ENCODE peak calls at places on chromosomes 3 and 15, in six cellular contexts. W, S, H, Y, K and G are unnamed samples. For H3K27me3, the result is how much of the 10 kb centered on the place peaks cover.

GRCh38 chr3:107855710-107856109 is 235.1 kb downstream of the CD47 start:
- DNase-seq in W (peak), S (no peak), H (no peak), Y (no peak), K (no peak), G (no peak)

GRCh38 chr3:180278583-180279188 is 241.9 kb upstream of the PEX5L start:
- DNase-seq in W (no peak), S (no peak), H (no peak), Y (no peak), K (no peak), G (no peak)

GRCh38 chr3:63051920-63052319 is 176.7 kb upstream of the CADPS start:
- DNase-seq in W (peak), S (no peak), H (no peak), Y (no peak), K (no peak), G (no peak)

GRCh38 chr15:92305342-92305741 is 88.3 kb upstream of the ST8SIA2 start:
- DNase-seq in W (no peak), S (no peak), H (no peak), Y (no peak), K (no peak), G (no peak)

GRCh38 chr15:81256916-81257315 is 60.2 kb downstream of the IL16 start:
- DNase-seq in W (peak), S (no peak), H (no peak), Y (no peak), K (no peak), G (no peak)

GRCh38 chr3:177494216-177494615 is 296.9 kb upstream of the TBL1XR1 start:
- DNase-seq in W (no peak), S (no peak), H (no peak), Y (no peak), K (no peak), G (no peak)

GRCh38 chr3:79767953-79768282 is at the start of gene ROBO1:
- DNase-seq in W (peak), S (no peak), H (no peak), Y (no peak), K (no peak), G (no peak)

GRCh38 chr3:134606033-134607025 is 44.5 kb downstream of the KY start:
- DNase-seq in W (no peak), S (no peak), H (no peak), Y (no peak), K (no peak), G (no peak)

GRCh38 chr3:52891615-52892081 is 5.7 kb downstream of the STIMATE start:
- DNase-seq in W (no peak), S (no peak), H (no peak), Y (no peak), K (no peak), G (no peak)

GRCh38 chr15:48555244-48555804 is 90.2 kb downstream of the FBN1 start:
- DNase-seq in W (peak), S (no peak), H (no peak), Y (no peak), K (no peak), G (no peak)

GRCh38 chr3:46135475-46135874 is 72.6 kb downstream of the CCR1 start:
- DNase-seq in W (no peak), S (no peak), H (no peak), Y (no peak), K (no peak), G (no peak)

GRCh38 chr15:95883064-95883463 is 447.4 kb upstream of the NR2F2 start:
- DNase-seq in W (no peak), S (no peak), H (no peak), Y (no peak), K (no peak), G (no peak)

GRCh38 chr15:31374986-31375385 is 48.4 kb downstream of the KLF13 start:
- DNase-seq in W (no peak), S (no peak), H (no peak), Y (no peak), K (no peak), G (no peak)

GRCh38 chr3:12299026-12299425 is 10.2 kb downstream of the PPARG start:
- DNase-seq in W (no peak), S (no peak), H (no peak), Y (no peak), K (no peak), G (no peak)

GRCh38 chr3:8501388-8502131 is at the start of gene LMCD1:
- DNase-seq in W (peak), S (peak), H (peak), Y (peak), K (peak), G (peak)

GRCh38 chr3:52784021-52784621 is 6.7 kb downstream of the ITIH1 start:
- DNase-seq in W (no peak), S (no peak), H (no peak), Y (peak), K (no peak), G (no peak)

GRCh38 chr3:167032267-167032876 is 347.7 kb downstream of the ZBBX start:
- DNase-seq in W (peak), S (no peak), H (no peak), Y (no peak), K (no peak), G (no peak)

GRCh38 chr15:32867313-32867626 is 149.5 kb downstream of the GREM1 start:
- DNase-seq in W (peak), S (no peak), H (no peak), Y (no peak), K (no peak), G (no peak)

GRCh38 chr15:95760508-95760907 is 570.0 kb upstream of the NR2F2 start:
- DNase-seq in W (no peak), S (no peak), H (no peak), Y (no peak), K (peak), G (no peak)

GRCh38 chr15:64503197-64503596 is 42.8 kb downstream of the ZNF609 start:
- DNase-seq in W (peak), S (no peak), H (no peak), Y (no peak), K (no peak), G (no peak)

GRCh38 chr3:8739757-8740508 is 6.3 kb downstream of the CAV3 start:
- DNase-seq in W (peak), S (no peak), H (no peak), Y (no peak), K (no peak), G (no peak)

GRCh38 chr3:86995537-86995936 is 4.6 kb upstream of the VGLL3 start:
- DNase-seq in W (peak), S (no peak), H (no peak), Y (no peak), K (no peak), G (no peak)

GRCh38 chr3:3184876-3185275 is 5.4 kb upstream of the CRBN start:
- DNase-seq in W (no peak), S (no peak), H (no peak), Y (no peak), K (no peak), G (no peak)

GRCh38 chr3:173739716-173740115 is 342.2 kb downstream of the NLGN1 start:
- DNase-seq in W (peak), S (no peak), H (no peak), Y (no peak), K (no peak), G (no peak)

GRCh38 chr3:77370413-77370812 is 330.5 kb downstream of the ROBO2 start:
- DNase-seq in W (peak), S (no peak), H (no peak), Y (no peak), K (peak), G (no peak)

GRCh38 chr15:80182611-80183210 is 29.9 kb downstream of the FAH start:
- DNase-seq in W (peak), S (no peak), H (no peak), Y (no peak), K (peak), G (no peak)

GRCh38 chr15:64093627-64094417 is at the start of gene CIAO2A:
- DNase-seq in W (peak), S (peak), H (peak), Y (peak), K (peak), G (peak)

GRCh38 chr15:45230246-45230965 is 21.6 kb upstream of the SLC28A2 start:
- DNase-seq in W (no peak), S (no peak), H (no peak), Y (no peak), K (no peak), G (no peak)

GRCh38 chr3:131544557-131544956 is 41.8 kb upstream of the MRPL3 start:
- DNase-seq in W (no peak), S (no peak), H (no peak), Y (no peak), K (no peak), G (no peak)

GRCh38 chr3:156291269-156292123 is 171.1 kb downstream of the KCNAB1 start:
- DNase-seq in W (peak), S (peak), H (no peak), Y (no peak), K (peak), G (no peak)

GRCh38 chr15:70141376-70142071 is 43.8 kb upstream of the TLE3 start:
- DNase-seq in W (no peak), S (no peak), H (no peak), Y (peak), K (no peak), G (no peak)

GRCh38 chr15:54150255-54150654 is 172.0 kb downstream of the UNC13C start:
- DNase-seq in W (no peak), S (no peak), H (no peak), Y (no peak), K (no peak), G (no peak)

GRCh38 chr3:84175449-84175848 is 783.3 kb upstream of the CADM2 start:
- DNase-seq in W (no peak), S (no peak), H (no peak), Y (no peak), K (no peak), G (no peak)

GRCh38 chr3:31384117-31384516 is 148.6 kb upstream of the STT3B start:
- DNase-seq in W (peak), S (no peak), H (no peak), Y (no peak), K (no peak), G (no peak)

GRCh38 chr15:39720081-39720480 is 62.6 kb downstream of the FSIP1 start:
- DNase-seq in W (no peak), S (no peak), H (no peak), Y (no peak), K (no peak), G (no peak)
- H3K27ac ChIP-seq in W (no peak), S (no peak), H (no peak), Y (no peak), K (no peak), G (no peak)

DNA sequence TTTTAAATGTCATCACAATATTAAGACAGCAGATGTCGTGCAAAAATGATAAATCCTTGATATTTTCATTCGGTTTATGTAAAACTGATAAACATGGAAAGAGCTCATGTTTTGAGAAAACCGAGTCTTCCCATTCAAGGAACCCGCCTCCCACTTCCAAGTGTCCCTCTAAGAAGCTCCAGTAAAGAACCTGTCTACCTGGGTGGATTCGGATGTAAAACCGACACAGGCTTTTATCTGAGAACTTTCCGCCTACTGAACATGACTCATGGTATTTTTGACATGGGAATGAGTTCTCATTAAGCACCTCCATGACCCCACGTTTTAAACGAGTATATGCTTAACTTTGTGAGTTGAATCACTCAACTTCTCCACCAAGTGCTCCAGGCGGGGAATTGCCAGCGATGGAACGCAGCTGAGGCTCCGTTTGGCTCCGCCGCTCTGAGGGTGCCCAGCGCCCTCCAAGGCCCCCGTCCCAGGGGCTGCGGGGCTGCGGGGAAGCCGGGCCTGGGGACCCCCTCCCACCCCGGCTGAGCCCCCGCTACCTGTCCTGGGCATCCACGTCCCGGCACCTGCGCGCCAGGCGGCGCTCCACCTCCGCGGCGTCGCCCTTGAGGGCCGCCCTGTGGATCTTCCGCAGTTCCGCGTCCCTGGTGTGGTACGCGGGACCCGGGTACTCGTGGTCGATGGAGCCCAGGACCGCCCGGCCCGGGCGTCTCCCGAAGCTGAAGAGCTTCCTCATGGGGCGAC is 119.9 kb downstream of the LMLN start:
- DNase-seq in W (peak), S (no peak), H (no peak), Y (no peak), K (no peak), G (peak)
- TF ChIP-seq CTCF in W (no peak), S (no peak), H (no peak), Y (no peak), K (no peak), G (no peak)

GRCh38 chr15:98398886-98399285 is 249.5 kb upstream of the IGF1R start:
- DNase-seq in W (no peak), S (no peak), H (no peak), Y (no peak), K (no peak), G (no peak)

GRCh38 chr15:98395974-98396627 is 252.2 kb upstream of the IGF1R start:
- DNase-seq in W (no peak), S (no peak), H (no peak), Y (no peak), K (no peak), G (no peak)

GRCh38 chr15:98400120-98400519 is 248.2 kb upstream of the IGF1R start:
- DNase-seq in W (no peak), S (no peak), H (no peak), Y (no peak), K (no peak), G (no peak)

GRCh38 chr15:98394546-98394945 is 253.8 kb upstream of the IGF1R start:
- DNase-seq in W (no peak), S (no peak), H (no peak), Y (no peak), K (no peak), G (no peak)

GRCh38 chr15:98397411-98397810 is 250.9 kb upstream of the IGF1R start:
- DNase-seq in W (no peak), S (no peak), H (no peak), Y (no peak), K (no peak), G (no peak)
- H3K27me3 ChIP-seq in W (under half), S (under half), H (under half), Y (under half), K (under half), G (under half)

GRCh38 chr3:66485291-66485968 is 15.4 kb downstream of the LRIG1 start:
- DNase-seq in W (peak), S (no peak), H (no peak), Y (no peak), K (no peak), G (no peak)
- H3K27ac ChIP-seq in W (peak), S (peak), H (peak), Y (no peak), K (no peak), G (no peak)

DNA sequence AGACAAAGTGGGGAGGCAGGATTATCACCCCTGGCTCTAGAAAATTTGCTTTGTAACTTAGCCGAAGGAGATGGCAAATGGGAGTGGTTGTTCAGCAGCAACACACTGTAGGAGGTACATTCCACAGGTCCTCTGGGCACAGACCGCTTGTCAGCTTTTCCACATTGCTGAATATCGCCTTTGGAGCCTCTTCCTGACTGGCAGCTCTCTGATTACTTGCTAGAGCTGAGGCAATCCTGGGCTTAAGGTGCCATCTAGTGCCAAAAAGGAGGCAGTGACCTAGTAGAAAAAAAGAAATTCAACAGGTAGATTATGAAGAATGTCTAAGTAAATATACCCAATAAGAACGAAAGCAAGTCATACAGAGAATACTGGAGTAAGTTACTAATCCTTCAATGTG is 13.1 kb upstream of the SCN5A start:
- DNase-seq in W (no peak), S (no peak), H (no peak), Y (no peak), K (no peak), G (no peak)
- TF ChIP-seq CTCF in W (peak), S (no peak), H (no peak), Y (peak), K (no peak), G (no peak)

GRCh38 chr3:44003801-44004200 is 237.9 kb upstream of the TOPAZ1 start:
- DNase-seq in W (no peak), S (no peak), H (no peak), Y (no peak), K (no peak), G (no peak)
- H3K27me3 ChIP-seq in W (under half), S (under half), H (under half), Y (half or more), K (half or more), G (half or more)

GRCh38 chr3:196712514-196713413 is 587 bp downstream of the PIGX start:
- DNase-seq in W (peak), S (peak), H (peak), Y (peak), K (peak), G (peak)
- H3K27ac ChIP-seq in W (peak), S (peak), H (peak), Y (peak), K (peak), G (peak)

GRCh38 chr3:188749010-188749617 is 422.7 kb upstream of the TPRG1 start:
- DNase-seq in W (no peak), S (no peak), H (no peak), Y (no peak), K (no peak), G (peak)
- TF ChIP-seq CTCF in W (peak), S (peak), H (no peak), Y (peak), K (peak), G (peak)